ENCODE peak calls at places on chromosome 20, in five cellular contexts. M is kidney, H is fibroblast of lung, O is GM12864, S is astrocyte of the spinal cord. L is an unnamed sample.

GRCh38 chr20:22563062-22563965 is 21.1 kb downstream of the FOXA2 start:
- DNase-seq in H (no peak), O (no peak), S (no peak), M (no peak), L (no peak)

GRCh38 chr20:48897298-48898044 is 24.0 kb upstream of the ARFGEF2 start:
- DNase-seq in S (peak), H (peak), M (no peak), O (no peak), L (peak)

GRCh38 chr20:32906200-32906599 is 47.5 kb downstream of the EFCAB8 start:
- DNase-seq in H (no peak), S (no peak), O (no peak), M (peak), L (no peak)

GRCh38 chr20:51563597-51564332 is 21.2 kb upstream of the NFATC2 start:
- DNase-seq in S (peak), O (no peak), M (peak), H (peak), L (peak)

GRCh38 chr20:5492941-5493340 is 176.2 kb upstream of the PROKR2 start:
- DNase-seq in M (no peak), S (no peak), O (no peak), H (no peak), L (no peak)

GRCh38 chr20:3898639-3899038 is 9.5 kb downstream of the PANK2 start:
- DNase-seq in H (no peak), M (no peak), O (no peak), S (no peak), L (no peak)

GRCh38 chr20:41340327-41341055 is at the start of gene LPIN3:
- DNase-seq in O (no peak), S (peak), M (peak), H (peak), L (peak)

GRCh38 chr20:7161690-7162089 is 394.2 kb downstream of the BMP2 start:
- DNase-seq in H (peak), M (no peak), O (no peak), S (peak), L (peak)

GRCh38 chr20:38046572-38046971 is 13.0 kb downstream of the RPRD1B start:
- DNase-seq in M (no peak), H (no peak), O (no peak), S (no peak), L (no peak)

GRCh38 chr20:12355185-12355584 is 437.5 kb downstream of the BTBD3 start:
- DNase-seq in H (no peak), O (no peak), M (no peak), S (no peak), L (no peak)

GRCh38 chr20:12327205-12327604 is 409.5 kb downstream of the BTBD3 start:
- DNase-seq in S (no peak), O (no peak), H (no peak), M (no peak), L (no peak)

GRCh38 chr20:53748821-53749402 is 155.3 kb upstream of the ZNF217 start:
- DNase-seq in S (peak), M (no peak), O (no peak), H (peak), L (peak)
- H3K4me3 ChIP-seq in S (no peak), M (no peak), O (no peak), H (no peak), L (no peak)

DNA sequence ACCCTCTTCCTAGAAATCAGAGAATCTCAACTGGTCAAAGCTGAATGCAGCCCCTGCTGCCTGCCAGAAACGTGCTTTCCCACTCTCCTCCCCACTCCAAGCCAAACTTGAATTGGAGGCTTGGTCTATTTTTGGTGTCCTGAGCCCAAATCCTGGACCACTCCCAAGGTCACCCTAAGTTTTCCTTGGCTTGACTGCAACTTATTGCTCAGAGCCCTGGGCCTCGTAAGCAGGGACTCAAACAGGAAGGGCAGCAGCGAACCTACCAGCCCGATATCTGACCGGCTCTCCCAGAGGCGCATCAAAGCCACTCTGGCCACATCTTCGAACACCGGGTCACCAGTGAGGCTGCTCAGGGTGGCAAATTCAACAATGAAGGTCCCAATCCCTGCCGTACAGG is 12.7 kb downstream of the EDEM2 start:
- DNase-seq in O (no peak), S (no peak), H (peak), M (no peak), L (no peak)
- H3K4me3 ChIP-seq in O (no peak), S (no peak), H (no peak), M (no peak), L (no peak)

GRCh38 chr20:34495307-34495706 is 20.9 kb upstream of the DYNLRB1 start:
- DNase-seq in O (no peak), H (no peak), M (no peak), S (no peak), L (no peak)

GRCh38 chr20:34495928-34496327 is 20.3 kb upstream of the DYNLRB1 start:
- DNase-seq in M (no peak), O (no peak), H (no peak), S (no peak), L (no peak)

GRCh38 chr20:34506480-34506879 is 9.7 kb upstream of the DYNLRB1 start:
- DNase-seq in O (no peak), M (no peak), H (no peak), S (no peak), L (no peak)

DNA sequence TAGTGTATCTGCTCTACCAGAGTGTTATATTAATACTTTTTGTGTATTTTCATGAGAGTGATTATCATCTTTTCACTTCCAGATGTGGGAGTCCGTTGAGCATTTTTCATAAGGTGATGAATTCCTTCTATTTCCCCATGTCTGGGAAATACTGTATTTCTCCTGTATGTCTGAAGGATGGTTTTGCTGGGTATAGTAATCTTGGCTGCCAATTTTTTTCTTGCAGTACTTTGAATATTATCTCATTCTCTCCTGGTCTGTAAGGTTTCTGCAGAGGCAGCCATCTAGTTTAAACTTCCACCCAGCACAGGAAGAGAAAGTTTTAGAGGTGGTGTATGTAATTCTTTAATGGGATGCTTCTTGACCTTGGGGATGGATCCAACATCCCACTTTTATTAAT is 15.4 kb upstream of the DYNLRB1 start:
- DNase-seq in H (no peak), O (no peak), S (no peak), M (no peak), L (no peak)
- H3K4me3 ChIP-seq in H (no peak), O (no peak), S (no peak), M (no peak), L (no peak)

GRCh38 chr20:43516251-43516824 is 8.8 kb downstream of the L3MBTL1 start:
- DNase-seq in H (no peak), O (no peak), S (no peak), M (no peak), L (no peak)

GRCh38 chr20:43511879-43512278 is 4.4 kb downstream of the L3MBTL1 start:
- DNase-seq in S (no peak), M (no peak), H (no peak), O (no peak), L (no peak)

GRCh38 chr20:43513298-43514061 is 6.0 kb downstream of the L3MBTL1 start:
- DNase-seq in O (no peak), S (no peak), H (no peak), M (no peak), L (no peak)

GRCh38 chr20:43514062-43514971 is 6.8 kb downstream of the L3MBTL1 start:
- DNase-seq in O (peak), S (peak), H (peak), M (peak), L (peak)

DNA sequence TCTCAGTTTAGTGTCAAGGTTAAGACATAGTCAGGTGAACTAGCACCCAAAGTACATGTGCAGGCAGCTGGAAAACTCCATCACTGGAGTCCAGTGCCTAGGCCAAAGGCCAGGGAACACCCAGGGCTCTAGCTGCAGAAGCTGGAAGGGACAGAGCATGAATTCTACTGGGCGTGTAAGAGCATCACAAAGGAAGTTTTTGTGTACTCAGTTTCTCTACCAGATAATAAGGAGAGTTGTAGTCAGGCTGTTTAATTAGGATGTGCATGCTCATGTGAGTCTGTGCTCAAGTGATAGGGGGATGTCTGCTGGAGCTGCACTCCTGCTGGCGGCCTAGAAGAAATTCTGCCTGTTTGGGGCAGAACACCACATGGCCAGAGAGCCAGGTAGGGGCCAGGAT is 8.1 kb downstream of the L3MBTL1 start:
- DNase-seq in O (no peak), M (no peak), H (no peak), S (no peak), L (no peak)
- H3K4me3 ChIP-seq in O (no peak), M (no peak), H (no peak), S (no peak), L (peak)

GRCh38 chr20:34331838-34332237 is 28.7 kb upstream of the AHCY start:
- DNase-seq in M (no peak), O (no peak), S (no peak), H (no peak), L (no peak)
- H3K4me3 ChIP-seq in M (no peak), O (no peak), S (no peak), H (no peak), L (no peak)

GRCh38 chr20:9506337-9506821 is 8.0 kb upstream of the LAMP5 start:
- DNase-seq in S (no peak), O (no peak), H (no peak), M (no peak), L (no peak)
- H3K4me3 ChIP-seq in S (no peak), O (no peak), H (no peak), M (no peak), L (no peak)

DNA sequence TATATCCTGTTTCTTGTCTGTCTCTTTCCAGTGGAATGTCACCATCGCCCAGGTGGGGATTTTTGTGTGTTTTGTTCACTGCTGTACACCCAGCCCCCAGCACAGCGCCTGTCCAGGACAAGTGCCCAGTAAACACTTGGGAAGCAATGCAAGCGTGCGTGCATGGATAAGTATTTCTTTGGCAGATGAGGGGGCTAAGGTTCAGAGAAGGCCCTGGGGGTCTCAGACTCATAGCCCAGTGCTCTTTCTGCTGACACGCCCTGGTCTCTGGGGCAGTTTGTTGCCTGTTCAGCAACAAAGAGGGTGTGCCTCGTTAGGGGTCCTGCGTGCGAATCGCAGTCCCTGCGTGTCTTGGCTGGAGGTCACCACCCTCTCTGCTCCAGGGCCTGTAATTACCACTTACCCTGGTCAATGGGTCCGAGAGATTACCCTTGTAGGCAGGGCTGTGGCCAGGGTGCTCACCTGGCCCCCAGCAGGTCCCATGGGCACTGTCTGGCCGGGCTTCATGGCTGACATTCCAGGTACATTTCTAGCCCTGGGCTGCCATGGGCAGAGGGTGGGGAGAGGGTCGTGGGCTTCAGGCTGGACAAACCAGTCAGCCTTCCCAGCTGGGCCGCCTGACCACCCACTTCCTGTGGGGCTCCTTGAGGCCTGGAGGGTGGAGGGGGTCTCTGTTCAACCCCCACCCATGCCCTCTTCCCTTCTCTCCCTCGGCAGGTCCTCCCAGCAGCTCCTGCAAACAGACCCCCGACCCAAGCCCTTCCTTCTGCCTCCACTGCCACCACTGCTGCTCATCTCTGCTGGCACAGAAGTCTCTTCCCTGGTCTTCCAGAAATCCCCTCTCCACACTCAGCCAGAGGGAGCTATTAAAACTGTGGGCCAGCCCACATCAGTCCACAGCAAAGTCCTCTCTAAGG is 87.1 kb downstream of the CEBPB start:
- DNase-seq in M (peak), H (no peak), S (no peak), O (no peak), L (no peak)
- H3K4me3 ChIP-seq in M (no peak), H (no peak), S (no peak), O (no peak), L (no peak)

GRCh38 chr20:36153754-36154695 is 515 bp upstream of the EPB41L1 start:
- DNase-seq in S (peak), M (peak), H (peak), O (no peak), L (peak)
- H3K4me3 ChIP-seq in S (peak), M (peak), H (peak), O (no peak), L (peak)

DNA sequence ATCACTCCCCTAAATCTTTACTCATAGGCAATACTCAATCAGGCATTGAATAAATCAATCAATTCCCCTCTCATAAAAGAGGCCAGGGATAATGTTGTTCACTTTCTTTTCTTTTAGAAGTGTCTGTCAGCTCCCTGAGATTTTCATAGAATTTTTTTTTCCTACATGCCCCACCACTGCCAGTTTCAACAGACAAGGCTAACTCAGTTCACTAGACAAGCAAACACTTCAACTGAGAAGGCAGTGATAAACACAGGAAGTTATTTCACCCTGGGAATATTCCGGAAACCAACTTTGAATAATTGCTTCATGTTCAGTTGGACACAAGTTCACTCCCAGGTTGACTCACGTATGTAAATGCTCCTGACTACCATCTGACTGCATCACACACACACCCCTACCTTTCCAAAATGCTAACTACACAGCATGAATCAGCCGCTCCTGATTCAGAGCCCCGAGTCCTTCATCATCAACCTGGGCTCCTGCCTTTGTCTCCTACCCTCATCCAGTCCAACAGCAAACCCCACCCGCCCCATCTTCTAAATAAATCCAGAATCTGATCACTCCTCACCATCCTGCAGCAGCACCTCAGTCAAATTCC is 143.9 kb downstream of the BCAS1 start:
- DNase-seq in H (peak), M (no peak), O (peak), S (peak), L (peak)
- H3K4me3 ChIP-seq in H (no peak), M (no peak), O (no peak), S (no peak), L (no peak)

DNA sequence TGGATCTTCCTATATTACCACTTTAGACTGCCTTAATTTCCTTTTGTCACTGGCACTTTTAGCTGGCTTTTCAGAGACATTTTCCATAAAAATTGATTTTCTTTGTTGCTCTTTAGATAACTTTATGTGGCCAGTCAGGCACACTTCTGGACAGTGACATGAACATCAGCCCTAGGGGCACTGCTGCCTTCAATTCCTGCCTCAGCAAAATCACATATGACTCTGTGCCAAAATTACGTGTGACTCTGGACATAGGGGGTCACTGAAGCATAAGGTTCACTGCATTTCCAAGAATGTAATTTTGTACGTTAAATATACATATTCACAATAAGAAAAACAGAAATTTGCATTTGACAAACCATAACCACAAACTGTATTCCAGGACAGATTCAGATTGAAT is 66.6 kb downstream of the ESF1 start:
- DNase-seq in S (no peak), O (no peak), H (no peak), M (no peak), L (no peak)
- H3K4me3 ChIP-seq in S (no peak), O (peak), H (no peak), M (no peak), L (no peak)

L was measured in A673.